ENCODE peak calls at places on chromosomes 4 and X, in ten cellular contexts. V is keratinocyte; Y is spleen; F is posterior cingulate gyrus; R is activated gamma-delta T cell treated with Interleukin-2 at 50 U/mL for 16 hours; E is heart right ventricle; O is activated naive CD4-positive, alpha-beta T cell treated with anti-CD3 and anti-CD28 coated beads for 36 hours; X is ureter; I is DMS 273 treated with DMSO at 0.1 percent for 48 hours; P is naive thymus-derived CD8-positive, alpha-beta T cell. S is an unnamed sample.

GRCh38 chrX:39941332-39941920 is 156.3 kb downstream of the BCOR start:
- DNase-seq in V (no peak), Y (peak; percentile 45), F (no peak), R (no peak), E (no peak), O (no peak), X (no peak), I (peak; percentile 24), P (no peak), S (no peak)

GRCh38 chr4:76738081-76738931 is 159.6 kb downstream of the SOWAHB start:
- DNase-seq in V (no peak), Y (no peak), F (no peak), R (no peak), E (peak; percentile 31), O (peak; percentile 80), X (peak; percentile 71), I (no peak), P (no peak), S (no peak)

GRCh38 chr4:107520368-107520767 is 199.7 kb downstream of the PAPSS1 start:
- DNase-seq in V (no peak), Y (no peak), F (no peak), R (no peak), E (no peak), O (no peak), X (no peak), I (no peak), P (no peak), S (no peak)

GRCh38 chr4:138182838-138183426 is 59.2 kb downstream of the SLC7A11 start:
- DNase-seq in V (no peak), Y (no peak), F (no peak), R (no peak), E (peak; percentile 23), O (no peak), X (no peak), I (no peak), P (no peak), S (peak; percentile 60)

GRCh38 chr4:4677825-4678522 is 136.1 kb upstream of the STX18 start:
- DNase-seq in V (no peak), Y (no peak), F (peak; percentile 32), R (no peak), E (peak; percentile 5), O (no peak), X (no peak), I (no peak), P (no peak), S (peak; percentile 72)

GRCh38 chr4:88599298-88599697 is 7.0 kb downstream of the HERC3 start:
- DNase-seq in V (no peak), Y (no peak), F (no peak), R (no peak), E (no peak), O (no peak), X (no peak), I (no peak), P (no peak), S (no peak)

GRCh38 chr4:182521006-182521405 is 277.8 kb downstream of the TENM3 start:
- DNase-seq in V (no peak), Y (no peak), F (no peak), R (no peak), E (no peak), O (no peak), X (no peak), I (no peak), P (no peak), S (no peak)

GRCh38 chr4:71659979-71660378 is 123.9 kb downstream of the GC start:
- DNase-seq in V (no peak), Y (no peak), F (no peak), R (no peak), E (no peak), O (no peak), X (no peak), I (no peak), P (no peak), S (peak; percentile 51)

GRCh38 chr4:128061566-128062536 is 739 bp downstream of the LARP1B start:
- DNase-seq in V (no peak), Y (peak; percentile 95), F (peak; percentile 50), R (peak; percentile 45), E (peak; percentile 43), O (peak; percentile 74), X (peak; percentile 63), I (peak; percentile 10), P (peak; percentile 61), S (peak; percentile 73)

GRCh38 chr4:41964401-41964800 is 17.2 kb upstream of the DCAF4L1 start:
- DNase-seq in V (no peak), Y (no peak), F (no peak), R (no peak), E (no peak), O (no peak), X (no peak), I (no peak), P (no peak), S (no peak)

GRCh38 chrX:124925681-124926080 is 394.0 kb upstream of the TEX13C start:
- DNase-seq in V (no peak), Y (no peak), F (no peak), R (no peak), E (no peak), O (no peak), X (no peak), I (no peak), P (no peak), S (no peak)

GRCh38 chrX:77347572-77347971 is 99.6 kb upstream of the FGF16 start:
- DNase-seq in V (no peak), Y (no peak), F (no peak), R (no peak), E (no peak), O (no peak), X (no peak), I (no peak), P (no peak), S (no peak)

GRCh38 chrX:120604359-120604782 is 470 bp downstream of the MCTS1 start:
- DNase-seq in V (no peak), Y (no peak), F (peak; percentile 8), R (peak; percentile 10), E (no peak), O (peak; percentile 53), X (no peak), I (no peak), P (peak; percentile 22), S (no peak)

GRCh38 chrX:114675365-114675764 is 91.5 kb downstream of the HTR2C start:
- DNase-seq in V (no peak), Y (no peak), F (no peak), R (no peak), E (no peak), O (no peak), X (no peak), I (no peak), P (no peak), S (no peak)

GRCh38 chrX:135315864-135316263 is 6.6 kb downstream of the ETDC start:
- DNase-seq in V (no peak), Y (no peak), F (no peak), R (no peak), E (no peak), O (no peak), X (no peak), I (no peak), P (no peak), S (no peak)

GRCh38 chrX:1221296-1221845 is 8.9 kb upstream of the CRLF2 start:
- DNase-seq in V (no peak), Y (no peak), F (no peak), R (no peak), E (no peak), O (no peak), X (no peak), I (no peak), P (no peak), S (no peak)

GRCh38 chrX:17564689-17565409 is 172.4 kb upstream of the SCML1 start:
- DNase-seq in V (no peak), Y (no peak), F (no peak), R (no peak), E (no peak), O (no peak), X (no peak), I (no peak), P (no peak), S (no peak)

GRCh38 chr4:173213296-173213695 is 44.7 kb downstream of the GALNT7 start:
- DNase-seq in V (no peak), Y (no peak), F (no peak), R (no peak), E (no peak), O (no peak), X (no peak), I (no peak), P (no peak), S (no peak)

GRCh38 chrX:21638311-21638710 is 19.8 kb downstream of the KLHL34 start:
- DNase-seq in V (no peak), Y (no peak), F (no peak), R (no peak), E (no peak), O (no peak), X (no peak), I (no peak), P (no peak), S (no peak)

GRCh38 chrX:54074826-54075225 is 30.6 kb upstream of the PHF8 start:
- DNase-seq in V (no peak), Y (no peak), F (no peak), R (no peak), E (no peak), O (no peak), X (no peak), I (no peak), P (no peak), S (no peak)

GRCh38 chr4:112147697-112148096 is 2.4 kb downstream of the FAM241A start:
- DNase-seq in V (no peak), Y (no peak), F (no peak), R (no peak), E (peak; percentile 33), O (no peak), X (no peak), I (no peak), P (no peak), S (no peak)

GRCh38 chr4:112852586-112852985 is 196.9 kb upstream of the ANK2 start:
- DNase-seq in V (no peak), Y (no peak), F (no peak), R (no peak), E (no peak), O (no peak), X (no peak), I (no peak), P (no peak), S (no peak)

GRCh38 chr4:17511041-17511949 is 595 bp downstream of the QDPR start:
- DNase-seq in V (no peak), Y (peak; percentile 89), F (peak; percentile 58), R (peak; percentile 45), E (peak; percentile 44), O (peak; percentile 56), X (peak; percentile 72), I (no peak), P (no peak), S (peak; percentile 64)

GRCh38 chr4:108264693-108265092 is 96.0 kb upstream of the LEF1 start:
- DNase-seq in V (no peak), Y (no peak), F (no peak), R (no peak), E (no peak), O (no peak), X (no peak), I (no peak), P (no peak), S (no peak)

GRCh38 chr4:94410678-94411206 is 41.0 kb upstream of the PDLIM5 start:
- DNase-seq in V (no peak), Y (no peak), F (no peak), R (no peak), E (peak; percentile 65), O (no peak), X (peak; percentile 63), I (peak; percentile 39), P (no peak), S (no peak)

GRCh38 chr4:140027135-140027534 is 126.8 kb downstream of the MAML3 start:
- DNase-seq in V (no peak), Y (no peak), F (no peak), R (no peak), E (no peak), O (no peak), X (no peak), I (no peak), P (no peak), S (no peak)

GRCh38 chrX:22999696-23000223 is at the start of gene DDX53:
- DNase-seq in V (no peak), Y (no peak), F (no peak), R (no peak), E (no peak), O (no peak), X (no peak), I (no peak), P (no peak), S (peak; percentile 1)

GRCh38 chr4:123807187-123807586 is 410.6 kb downstream of the SPRY1 start:
- DNase-seq in V (no peak), Y (no peak), F (no peak), R (no peak), E (no peak), O (no peak), X (no peak), I (no peak), P (no peak), S (no peak)

S was measured in GM23338.